ENCODE peak calls at places on chromosomes 2 and 18, in four cellular contexts. One of them, this sample, is unnamed.

GRCh38 chr18:43159091-43159490 is 43.6 kb upstream of the RIT2 start:
- DNase-seq in astrocyte of the spinal cord: peak
- DNase-seq in NCI-H2081: peak
- DNase-seq in aorta: no peak
- DNase-seq in this sample: no peak

GRCh38 chr18:23844991-23845680 is 155.9 kb downstream of the LAMA3 start:
- DNase-seq in astrocyte of the spinal cord: no peak
- DNase-seq in NCI-H2081: no peak
- DNase-seq in aorta: no peak
- DNase-seq in this sample: no peak

GRCh38 chr2:13193900-13194299 is 477.2 kb downstream of the TRIB2 start:
- DNase-seq in NCI-H2081: peak
- DNase-seq in astrocyte of the spinal cord: peak
- DNase-seq in aorta: no peak
- DNase-seq in this sample: no peak

GRCh38 chr2:227106845-227107759 is 56.9 kb downstream of the COL4A4 start:
- DNase-seq in NCI-H2081: peak
- DNase-seq in aorta: no peak
- DNase-seq in astrocyte of the spinal cord: peak
- DNase-seq in this sample: no peak

GRCh38 chr2:6973895-6974545 is 56.8 kb downstream of the RNF144A start:
- DNase-seq in NCI-H2081: no peak
- DNase-seq in aorta: no peak
- DNase-seq in astrocyte of the spinal cord: no peak
- DNase-seq in this sample: no peak

GRCh38 chr2:105237045-105237765 is 4.3 kb upstream of the GPR45 start:
- DNase-seq in aorta: no peak
- DNase-seq in astrocyte of the spinal cord: no peak
- DNase-seq in NCI-H2081: no peak
- DNase-seq in this sample: no peak

GRCh38 chr2:216765810-216766259 is 70.5 kb upstream of the IGFBP5 start:
- DNase-seq in NCI-H2081: peak
- DNase-seq in aorta: peak
- DNase-seq in astrocyte of the spinal cord: no peak
- DNase-seq in this sample: no peak

GRCh38 chr2:138468617-138469016 is 33.0 kb upstream of the SPOPL start:
- DNase-seq in astrocyte of the spinal cord: no peak
- DNase-seq in NCI-H2081: no peak
- DNase-seq in aorta: no peak
- DNase-seq in this sample: no peak

GRCh38 chr18:56559044-56559443 is 79.3 kb downstream of the TXNL1 start:
- DNase-seq in NCI-H2081: no peak
- DNase-seq in astrocyte of the spinal cord: no peak
- DNase-seq in aorta: no peak
- DNase-seq in this sample: no peak

This sample was measured in posterior vena cava.